ENCODE peak calls at places on chromosomes 16 and 17, in four cellular contexts. One of them, this sample, is unnamed.

GRCh38 chr17:76071497-76072148 is 694 bp downstream of the SRP68 start:
- DNase-seq in sigmoid colon: no peak
- DNase-seq in A673: no peak
- DNase-seq in transverse colon: no peak
- DNase-seq in this sample: no peak

GRCh38 chr17:63843387-63844292 is 1.2 kb upstream of the SMARCD2 start:
- DNase-seq in sigmoid colon: peak; percentile 89
- DNase-seq in A673: no peak
- DNase-seq in transverse colon: peak; percentile 45
- DNase-seq in this sample: no peak

GRCh38 chr17:20092292-20092867 is 83.2 kb downstream of the SPECC1 start:
- DNase-seq in sigmoid colon: no peak
- DNase-seq in A673: no peak
- DNase-seq in transverse colon: no peak
- DNase-seq in this sample: no peak

GRCh38 chr16:53864819-53865491 is 161.0 kb downstream of the FTO start:
- DNase-seq in transverse colon: no peak
- DNase-seq in A673: no peak
- DNase-seq in sigmoid colon: no peak
- DNase-seq in this sample: no peak

GRCh38 chr17:40760105-40761016 is 5.2 kb upstream of the KRT25 start:
- DNase-seq in sigmoid colon: no peak
- DNase-seq in A673: no peak
- DNase-seq in transverse colon: no peak
- DNase-seq in this sample: no peak

GRCh38 chr17:32658470-32659418 is 172.0 kb downstream of the CDK5R1 start:
- DNase-seq in A673: no peak
- DNase-seq in sigmoid colon: no peak
- DNase-seq in transverse colon: no peak
- DNase-seq in this sample: no peak

GRCh38 chr17:4998666-4999428 is 1.1 kb downstream of the KIF1C start:
- DNase-seq in transverse colon: peak; percentile 65
- DNase-seq in sigmoid colon: no peak
- DNase-seq in A673: no peak
- DNase-seq in this sample: peak; percentile 54

GRCh38 chr17:21679256-21680146 is 12.8 kb upstream of the KCNJ18 start:
- DNase-seq in sigmoid colon: peak; percentile 59
- DNase-seq in transverse colon: no peak
- DNase-seq in A673: no peak
- DNase-seq in this sample: peak; percentile 8

GRCh38 chr17:57490890-57491289 is 234.6 kb downstream of the MSI2 start:
- DNase-seq in sigmoid colon: peak; percentile 32
- DNase-seq in A673: no peak
- DNase-seq in transverse colon: no peak
- DNase-seq in this sample: no peak

GRCh38 chr17:19857640-19858039 is 10.1 kb downstream of the ULK2 start:
- DNase-seq in A673: no peak
- DNase-seq in transverse colon: no peak
- DNase-seq in sigmoid colon: no peak
- DNase-seq in this sample: no peak

GRCh38 chr17:81165246-81166032 is at the start of gene PVALEF:
- DNase-seq in sigmoid colon: peak; percentile 62
- DNase-seq in A673: no peak
- DNase-seq in transverse colon: no peak
- DNase-seq in this sample: peak; percentile 33

GRCh38 chr17:64129515-64129764 is 504 bp downstream of the ERN1 start:
- DNase-seq in transverse colon: no peak
- DNase-seq in sigmoid colon: no peak
- DNase-seq in A673: no peak
- DNase-seq in this sample: no peak

GRCh38 chr16:17365211-17365541 is 105.6 kb downstream of the XYLT1 start:
- DNase-seq in A673: no peak
- DNase-seq in transverse colon: no peak
- DNase-seq in sigmoid colon: no peak
- DNase-seq in this sample: no peak

GRCh38 chr17:69711504-69711903 is 297.0 kb downstream of the MAP2K6 start:
- DNase-seq in A673: no peak
- DNase-seq in transverse colon: no peak
- DNase-seq in sigmoid colon: no peak
- DNase-seq in this sample: no peak

GRCh38 chr16:5001571-5001970 is 32.2 kb downstream of the NAGPA start:
- DNase-seq in transverse colon: no peak
- DNase-seq in sigmoid colon: no peak
- DNase-seq in A673: no peak
- DNase-seq in this sample: no peak

GRCh38 chr16:2897110-2897509 is 14.1 kb downstream of the FLYWCH2 start:
- DNase-seq in sigmoid colon: no peak
- DNase-seq in A673: no peak
- DNase-seq in transverse colon: no peak
- DNase-seq in this sample: no peak

GRCh38 chr16:86356804-86357203 is 153.5 kb upstream of the FOXF1 start:
- DNase-seq in A673: no peak
- DNase-seq in transverse colon: no peak
- DNase-seq in sigmoid colon: no peak
- DNase-seq in this sample: no peak

GRCh38 chr16:70267516-70267915 is 15.8 kb upstream of the EXOSC6 start:
- DNase-seq in transverse colon: peak; percentile 33
- DNase-seq in A673: peak; percentile 75
- DNase-seq in sigmoid colon: peak; percentile 33
- DNase-seq in this sample: no peak

GRCh38 chr16:4420703-4421102 is 4.3 kb upstream of the CORO7 start:
- DNase-seq in transverse colon: no peak
- DNase-seq in A673: no peak
- DNase-seq in sigmoid colon: no peak
- DNase-seq in this sample: no peak

GRCh38 chr17:2025622-2026309 is 632 bp upstream of the RTN4RL1 start:
- DNase-seq in A673: peak; percentile 72
- DNase-seq in transverse colon: peak; percentile 81
- DNase-seq in sigmoid colon: peak; percentile 83
- DNase-seq in this sample: peak; percentile 85

GRCh38 chr17:66508896-66509843 is 206.8 kb downstream of the PRKCA start:
- DNase-seq in A673: no peak
- DNase-seq in transverse colon: peak; percentile 84
- DNase-seq in sigmoid colon: peak; percentile 72
- DNase-seq in this sample: peak; percentile 72

GRCh38 chr16:10951016-10951415 is 6.7 kb downstream of the CLEC16A start:
- DNase-seq in sigmoid colon: no peak
- DNase-seq in A673: peak; percentile 52
- DNase-seq in transverse colon: no peak
- DNase-seq in this sample: no peak

GRCh38 chr17:63447688-63448005 is 1.5 kb upstream of the CYB561 start:
- DNase-seq in A673: no peak
- DNase-seq in sigmoid colon: no peak
- DNase-seq in transverse colon: no peak
- DNase-seq in this sample: no peak

GRCh38 chr16:83366228-83366627 is 441.6 kb upstream of the HSBP1 start:
- DNase-seq in transverse colon: no peak
- DNase-seq in A673: no peak
- DNase-seq in sigmoid colon: no peak
- DNase-seq in this sample: no peak

GRCh38 chr17:63295839-63296590 is 150.1 kb downstream of the CYB561 start:
- DNase-seq in sigmoid colon: no peak
- DNase-seq in A673: no peak
- DNase-seq in transverse colon: no peak
- DNase-seq in this sample: no peak

GRCh38 chr16:86217891-86218270 is 292.4 kb upstream of the FOXF1 start:
- DNase-seq in sigmoid colon: no peak
- DNase-seq in transverse colon: no peak
- DNase-seq in A673: no peak
- DNase-seq in this sample: peak; percentile 84

GRCh38 chr17:13031718-13032350 is 14.0 kb upstream of the ELAC2 start:
- DNase-seq in transverse colon: peak; percentile 36
- DNase-seq in A673: peak; percentile 66
- DNase-seq in sigmoid colon: peak; percentile 71
- DNase-seq in this sample: peak; percentile 55

GRCh38 chr16:54397190-54397835 is 110.7 kb upstream of the IRX3 start:
- DNase-seq in sigmoid colon: no peak
- DNase-seq in transverse colon: no peak
- DNase-seq in A673: peak; percentile 25
- DNase-seq in this sample: no peak

GRCh38 chr17:66351053-66351452 is 48.6 kb downstream of the PRKCA start:
- DNase-seq in transverse colon: peak; percentile 83
- DNase-seq in sigmoid colon: peak; percentile 71
- DNase-seq in A673: no peak
- DNase-seq in this sample: peak; percentile 70

GRCh38 chr17:43367588-43368242 is 31.1 kb upstream of the ARL4D start:
- DNase-seq in A673: peak; percentile 93
- DNase-seq in transverse colon: no peak
- DNase-seq in sigmoid colon: no peak
- DNase-seq in this sample: no peak

GRCh38 chr17:43363926-43364285 is 34.9 kb upstream of the ARL4D start:
- DNase-seq in A673: no peak
- DNase-seq in transverse colon: no peak
- DNase-seq in sigmoid colon: no peak
- DNase-seq in this sample: no peak

GRCh38 chr17:43366809-43367587 is 31.8 kb upstream of the ARL4D start:
- DNase-seq in A673: no peak
- DNase-seq in transverse colon: no peak
- DNase-seq in sigmoid colon: no peak
- DNase-seq in this sample: no peak

GRCh38 chr17:43363181-43363925 is 35.4 kb upstream of the ARL4D start:
- DNase-seq in sigmoid colon: no peak
- DNase-seq in transverse colon: no peak
- DNase-seq in A673: no peak
- DNase-seq in this sample: no peak

GRCh38 chr17:43365356-43365755 is 33.4 kb upstream of the ARL4D start:
- DNase-seq in transverse colon: no peak
- DNase-seq in sigmoid colon: no peak
- DNase-seq in A673: no peak
- DNase-seq in this sample: no peak
- TF ChIP-seq CTCF in transverse colon: no peak
- TF ChIP-seq CTCF in sigmoid colon: no peak
- TF ChIP-seq CTCF in A673: no peak
- TF ChIP-seq CTCF in this sample: no peak

GRCh38 chr17:44881145-44881544 is 18.1 kb downstream of the EFTUD2 start:
- DNase-seq in sigmoid colon: no peak
- DNase-seq in transverse colon: no peak
- DNase-seq in A673: no peak
- DNase-seq in this sample: no peak
- H3K36me3 ChIP-seq in sigmoid colon: peaks cover 45% of the 10 kb centered on the region
- H3K36me3 ChIP-seq in transverse colon: peaks cover 62% of the 10 kb centered on the region
- H3K36me3 ChIP-seq in A673: peaks cover 26% of the 10 kb centered on the region
- H3K36me3 ChIP-seq in this sample: peaks cover 7% of the 10 kb centered on the region

DNA sequence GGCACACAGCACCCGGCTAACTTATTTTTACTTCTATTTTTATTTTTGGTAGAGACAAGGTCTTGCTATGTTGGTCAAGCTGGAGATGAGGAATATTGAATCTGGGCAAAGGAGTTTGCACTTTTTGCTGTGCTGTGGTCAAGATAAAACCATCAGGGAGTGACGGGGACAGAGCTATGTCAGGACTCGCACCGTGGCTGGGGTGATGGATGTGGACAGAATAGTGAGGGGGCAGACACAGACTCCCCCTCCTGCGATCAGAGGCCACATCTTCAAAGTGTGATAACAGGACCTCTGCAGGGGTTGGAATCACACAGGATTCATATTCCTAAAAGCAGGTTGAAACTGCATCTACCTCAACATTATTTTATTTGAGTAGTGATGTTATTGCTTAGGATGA is 25.6 kb downstream of the IL21R start:
- DNase-seq in sigmoid colon: peak; percentile 5
- DNase-seq in A673: no peak
- DNase-seq in transverse colon: no peak
- DNase-seq in this sample: no peak
- H3K4me1 ChIP-seq in sigmoid colon: no peaks in the 10 kb centered on the region
- H3K4me1 ChIP-seq in A673: no peaks in the 10 kb centered on the region
- H3K4me1 ChIP-seq in transverse colon: no peaks in the 10 kb centered on the region
- H3K4me1 ChIP-seq in this sample: no peaks in the 10 kb centered on the region

DNA sequence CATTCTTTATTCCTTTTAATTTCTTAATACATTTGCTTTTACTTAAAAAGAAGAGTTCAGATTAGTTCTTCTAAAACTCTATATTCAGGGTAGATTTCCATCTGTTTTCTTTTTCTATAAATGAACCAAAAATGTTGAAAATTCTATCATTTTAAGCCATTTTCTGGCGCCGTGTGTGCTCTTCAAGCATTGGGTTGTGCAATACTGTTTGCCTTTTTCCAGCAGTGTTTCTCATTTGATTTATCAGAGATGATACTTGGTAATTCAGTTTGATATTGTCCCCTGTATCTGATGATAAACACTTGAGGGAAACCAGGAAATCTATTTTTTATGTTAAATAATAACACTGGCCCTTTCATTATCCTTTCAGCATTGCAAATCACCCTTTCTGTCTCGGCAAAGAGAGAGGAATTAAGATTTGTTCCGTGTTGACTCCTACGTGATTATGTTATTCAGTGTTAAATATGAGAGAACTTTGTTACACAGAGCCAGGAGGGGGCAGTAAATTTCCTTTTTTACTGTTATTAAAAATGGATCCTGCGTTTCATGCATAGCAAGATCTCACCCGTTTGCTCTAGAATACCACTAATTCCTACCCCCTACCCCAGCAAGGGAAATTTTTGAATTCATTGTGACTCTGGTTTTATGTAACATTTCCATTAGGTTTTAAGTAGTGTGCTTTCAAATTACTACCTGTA is 606.9 kb upstream of the RBFOX1 start:
- DNase-seq in A673: peak; percentile 15
- DNase-seq in transverse colon: no peak
- DNase-seq in sigmoid colon: no peak
- DNase-seq in this sample: no peak
- TF ChIP-seq CTCF in A673: peak; percentile 37
- TF ChIP-seq CTCF in transverse colon: no peak
- TF ChIP-seq CTCF in sigmoid colon: no peak
- TF ChIP-seq CTCF in this sample: no peak

GRCh38 chr17:51613255-51613654 is 352.9 kb downstream of the UTP18 start:
- DNase-seq in A673: no peak
- DNase-seq in transverse colon: no peak
- DNase-seq in sigmoid colon: no peak
- DNase-seq in this sample: no peak
- H3K36me3 ChIP-seq in A673: no peaks in the 10 kb centered on the region
- H3K36me3 ChIP-seq in transverse colon: no peaks in the 10 kb centered on the region
- H3K36me3 ChIP-seq in sigmoid colon: no peaks in the 10 kb centered on the region
- H3K36me3 ChIP-seq in this sample: no peaks in the 10 kb centered on the region

DNA sequence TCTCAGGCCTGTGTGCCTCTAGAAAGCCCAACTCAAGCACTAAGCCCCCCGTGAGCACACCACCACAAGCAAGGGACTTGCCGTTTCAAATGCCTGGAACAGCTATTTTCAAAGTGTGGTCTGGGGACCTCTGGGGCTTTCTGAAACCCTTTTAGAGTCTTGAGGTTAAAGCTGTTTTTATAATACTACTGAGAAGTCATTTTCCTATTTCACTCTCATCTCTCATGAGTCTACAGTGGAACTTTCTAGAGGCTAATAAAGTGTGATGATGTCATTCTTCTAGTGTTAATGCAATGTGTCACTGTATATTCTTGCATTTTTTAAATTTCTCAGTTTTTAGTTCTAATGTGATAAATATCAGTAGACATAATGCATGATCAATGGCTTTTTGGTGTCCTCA is 443.8 kb downstream of the HS3ST3B1 start:
- DNase-seq in sigmoid colon: no peak
- DNase-seq in transverse colon: no peak
- DNase-seq in A673: no peak
- DNase-seq in this sample: no peak
- H3K4me1 ChIP-seq in sigmoid colon: no peaks in the 10 kb centered on the region
- H3K4me1 ChIP-seq in transverse colon: no peaks in the 10 kb centered on the region
- H3K4me1 ChIP-seq in A673: no peaks in the 10 kb centered on the region
- H3K4me1 ChIP-seq in this sample: no peaks in the 10 kb centered on the region

This sample was measured in body of pancreas.